ENCODE peak calls at places on chromosomes 2 and 18, in five cellular contexts. One of them, this sample, is unnamed.

GRCh38 chr2:74556159-74556558 is 1.6 kb downstream of the DOK1 start:
- DNase-seq in HCT116: no peak
- DNase-seq in upper lobe of right lung: no peak
- DNase-seq in CD8-positive, alpha-beta T cell: no peak
- DNase-seq in heart left ventricle: no peak
- DNase-seq in this sample: no peak

GRCh38 chr2:72864500-72864899 is 22.7 kb upstream of the SPR start:
- DNase-seq in HCT116: no peak
- DNase-seq in upper lobe of right lung: no peak
- DNase-seq in CD8-positive, alpha-beta T cell: no peak
- DNase-seq in heart left ventricle: no peak
- DNase-seq in this sample: peak

GRCh38 chr2:78940998-78941397 is 84.5 kb upstream of the REG3G start:
- DNase-seq in HCT116: no peak
- DNase-seq in upper lobe of right lung: no peak
- DNase-seq in CD8-positive, alpha-beta T cell: no peak
- DNase-seq in heart left ventricle: no peak
- DNase-seq in this sample: no peak

GRCh38 chr2:125227843-125228392 is 1202.8 kb downstream of the CNTNAP5 start:
- DNase-seq in HCT116: no peak
- DNase-seq in upper lobe of right lung: no peak
- DNase-seq in CD8-positive, alpha-beta T cell: no peak
- DNase-seq in heart left ventricle: no peak
- DNase-seq in this sample: no peak

GRCh38 chr2:179302764-179303561 is 38.3 kb upstream of the SESTD1 start:
- DNase-seq in HCT116: no peak
- DNase-seq in upper lobe of right lung: no peak
- DNase-seq in CD8-positive, alpha-beta T cell: no peak
- DNase-seq in heart left ventricle: no peak
- DNase-seq in this sample: no peak

GRCh38 chr2:199869653-199870052 is 18.7 kb upstream of the FTCDNL1 start:
- DNase-seq in HCT116: no peak
- DNase-seq in upper lobe of right lung: no peak
- DNase-seq in CD8-positive, alpha-beta T cell: no peak
- DNase-seq in heart left ventricle: no peak
- DNase-seq in this sample: no peak

GRCh38 chr2:30287190-30287589 is 55.9 kb downstream of the LBH start:
- DNase-seq in HCT116: no peak
- DNase-seq in upper lobe of right lung: no peak
- DNase-seq in CD8-positive, alpha-beta T cell: no peak
- DNase-seq in heart left ventricle: no peak
- DNase-seq in this sample: no peak

GRCh38 chr2:130790808-130791616 is 35.7 kb downstream of the AMER3 start:
- DNase-seq in HCT116: no peak
- DNase-seq in upper lobe of right lung: no peak
- DNase-seq in CD8-positive, alpha-beta T cell: no peak
- DNase-seq in heart left ventricle: no peak
- DNase-seq in this sample: no peak

GRCh38 chr2:39099820-39100728 is 20.8 kb downstream of the SOS1 start:
- DNase-seq in HCT116: no peak
- DNase-seq in upper lobe of right lung: no peak
- DNase-seq in CD8-positive, alpha-beta T cell: no peak
- DNase-seq in heart left ventricle: no peak
- DNase-seq in this sample: no peak

GRCh38 chr18:59512025-59512710 is 153.1 kb upstream of the LMAN1 start:
- DNase-seq in HCT116: no peak
- DNase-seq in upper lobe of right lung: no peak
- DNase-seq in CD8-positive, alpha-beta T cell: no peak
- DNase-seq in heart left ventricle: no peak
- DNase-seq in this sample: no peak

GRCh38 chr2:38750011-38750792 is 959 bp downstream of the SRSF7 start:
- DNase-seq in HCT116: no peak
- DNase-seq in upper lobe of right lung: peak
- DNase-seq in CD8-positive, alpha-beta T cell: peak
- DNase-seq in heart left ventricle: peak
- DNase-seq in this sample: no peak

GRCh38 chr2:110735366-110735765 is 3.0 kb downstream of the ACOXL start:
- DNase-seq in HCT116: no peak
- DNase-seq in upper lobe of right lung: peak
- DNase-seq in CD8-positive, alpha-beta T cell: no peak
- DNase-seq in heart left ventricle: no peak
- DNase-seq in this sample: no peak

GRCh38 chr2:8242734-8243133 is 439.1 kb upstream of the ID2 start:
- DNase-seq in HCT116: no peak
- DNase-seq in upper lobe of right lung: no peak
- DNase-seq in CD8-positive, alpha-beta T cell: no peak
- DNase-seq in heart left ventricle: no peak
- DNase-seq in this sample: no peak

GRCh38 chr2:111055735-111056134 is 65.0 kb upstream of the BCL2L11 start:
- DNase-seq in HCT116: no peak
- DNase-seq in upper lobe of right lung: no peak
- DNase-seq in CD8-positive, alpha-beta T cell: no peak
- DNase-seq in heart left ventricle: no peak
- DNase-seq in this sample: no peak

GRCh38 chr18:63238711-63239110 is 80.9 kb downstream of the BCL2 start:
- DNase-seq in HCT116: no peak
- DNase-seq in upper lobe of right lung: no peak
- DNase-seq in CD8-positive, alpha-beta T cell: no peak
- DNase-seq in heart left ventricle: no peak
- DNase-seq in this sample: no peak

GRCh38 chr18:55421612-55422381 is 166.2 kb downstream of the TCF4 start:
- DNase-seq in HCT116: no peak
- DNase-seq in upper lobe of right lung: no peak
- DNase-seq in CD8-positive, alpha-beta T cell: no peak
- DNase-seq in heart left ventricle: no peak
- DNase-seq in this sample: no peak

GRCh38 chr18:24731981-24732380 is 271.5 kb downstream of the HRH4 start:
- DNase-seq in HCT116: no peak
- DNase-seq in upper lobe of right lung: no peak
- DNase-seq in CD8-positive, alpha-beta T cell: no peak
- DNase-seq in heart left ventricle: no peak
- DNase-seq in this sample: no peak

GRCh38 chr2:55620123-55620779 is 2.8 kb upstream of the PPP4R3B start:
- DNase-seq in HCT116: no peak
- DNase-seq in upper lobe of right lung: no peak
- DNase-seq in CD8-positive, alpha-beta T cell: no peak
- DNase-seq in heart left ventricle: no peak
- DNase-seq in this sample: no peak

GRCh38 chr18:12369211-12369610 is 7.8 kb downstream of the AFG3L2 start:
- DNase-seq in HCT116: no peak
- DNase-seq in upper lobe of right lung: no peak
- DNase-seq in CD8-positive, alpha-beta T cell: no peak
- DNase-seq in heart left ventricle: no peak
- DNase-seq in this sample: no peak

GRCh38 chr18:75128911-75129716 is 79.8 kb downstream of the PTGR3 start:
- DNase-seq in HCT116: no peak
- DNase-seq in upper lobe of right lung: peak
- DNase-seq in CD8-positive, alpha-beta T cell: peak
- DNase-seq in heart left ventricle: no peak
- DNase-seq in this sample: no peak

GRCh38 chr2:240624950-240625621 is at the start of gene GPR35:
- DNase-seq in HCT116: no peak
- DNase-seq in upper lobe of right lung: peak
- DNase-seq in CD8-positive, alpha-beta T cell: peak
- DNase-seq in heart left ventricle: no peak
- DNase-seq in this sample: peak

GRCh38 chr2:177553176-177553909 is 160.8 kb downstream of the AGPS start:
- DNase-seq in HCT116: no peak
- DNase-seq in upper lobe of right lung: no peak
- DNase-seq in CD8-positive, alpha-beta T cell: no peak
- DNase-seq in heart left ventricle: no peak
- DNase-seq in this sample: peak

GRCh38 chr2:177559638-177560037 is 167.1 kb downstream of the AGPS start:
- DNase-seq in HCT116: no peak
- DNase-seq in upper lobe of right lung: no peak
- DNase-seq in CD8-positive, alpha-beta T cell: no peak
- DNase-seq in heart left ventricle: no peak
- DNase-seq in this sample: no peak

GRCh38 chr2:177557794-177558193 is 165.2 kb downstream of the AGPS start:
- DNase-seq in HCT116: no peak
- DNase-seq in upper lobe of right lung: no peak
- DNase-seq in CD8-positive, alpha-beta T cell: no peak
- DNase-seq in heart left ventricle: no peak
- DNase-seq in this sample: no peak

GRCh38 chr2:177554365-177554764 is 161.8 kb downstream of the AGPS start:
- DNase-seq in HCT116: no peak
- DNase-seq in upper lobe of right lung: no peak
- DNase-seq in CD8-positive, alpha-beta T cell: no peak
- DNase-seq in heart left ventricle: no peak
- DNase-seq in this sample: no peak

DNA sequence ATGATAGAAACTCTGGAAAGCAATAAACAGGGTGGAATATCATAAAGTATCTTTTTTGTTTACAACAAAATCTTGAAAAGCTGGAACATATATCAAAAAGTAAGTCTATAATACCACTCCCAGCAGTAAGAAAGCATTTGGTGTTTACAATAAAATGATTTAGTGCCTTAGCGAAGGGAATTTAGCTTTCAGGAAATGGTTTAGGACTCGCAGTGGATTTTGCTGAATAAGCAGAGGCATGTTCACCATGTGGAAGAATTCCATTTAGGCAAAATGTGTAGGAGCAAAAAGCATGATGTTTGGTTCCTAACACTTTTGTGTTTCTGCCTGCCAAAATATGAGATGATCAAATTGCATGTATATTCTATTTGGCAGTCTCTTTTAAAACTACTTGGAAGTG is 163.6 kb downstream of the AGPS start:
- DNase-seq in HCT116: no peak
- DNase-seq in upper lobe of right lung: no peak
- DNase-seq in CD8-positive, alpha-beta T cell: no peak
- DNase-seq in heart left ventricle: no peak
- DNase-seq in this sample: no peak
- H3K4me3 ChIP-seq in HCT116: no peak
- H3K4me3 ChIP-seq in upper lobe of right lung: no peak
- H3K4me3 ChIP-seq in CD8-positive, alpha-beta T cell: no peak
- H3K4me3 ChIP-seq in heart left ventricle: no peak
- H3K4me3 ChIP-seq in this sample: no peak

GRCh38 chr2:19748073-19748375 is 153.8 kb downstream of the TTC32 start:
- DNase-seq in HCT116: no peak
- DNase-seq in upper lobe of right lung: no peak
- DNase-seq in CD8-positive, alpha-beta T cell: no peak
- DNase-seq in heart left ventricle: no peak
- DNase-seq in this sample: no peak

GRCh38 chr2:19747310-19748072 is 154.3 kb downstream of the TTC32 start:
- DNase-seq in HCT116: no peak
- DNase-seq in upper lobe of right lung: no peak
- DNase-seq in CD8-positive, alpha-beta T cell: no peak
- DNase-seq in heart left ventricle: no peak
- DNase-seq in this sample: no peak

GRCh38 chr2:19745318-19746136 is 156.3 kb downstream of the TTC32 start:
- DNase-seq in HCT116: no peak
- DNase-seq in upper lobe of right lung: no peak
- DNase-seq in CD8-positive, alpha-beta T cell: no peak
- DNase-seq in heart left ventricle: no peak
- DNase-seq in this sample: no peak

GRCh38 chr2:19746137-19746585 is 155.6 kb downstream of the TTC32 start:
- DNase-seq in HCT116: no peak
- DNase-seq in upper lobe of right lung: no peak
- DNase-seq in CD8-positive, alpha-beta T cell: no peak
- DNase-seq in heart left ventricle: no peak
- DNase-seq in this sample: no peak

DNA sequence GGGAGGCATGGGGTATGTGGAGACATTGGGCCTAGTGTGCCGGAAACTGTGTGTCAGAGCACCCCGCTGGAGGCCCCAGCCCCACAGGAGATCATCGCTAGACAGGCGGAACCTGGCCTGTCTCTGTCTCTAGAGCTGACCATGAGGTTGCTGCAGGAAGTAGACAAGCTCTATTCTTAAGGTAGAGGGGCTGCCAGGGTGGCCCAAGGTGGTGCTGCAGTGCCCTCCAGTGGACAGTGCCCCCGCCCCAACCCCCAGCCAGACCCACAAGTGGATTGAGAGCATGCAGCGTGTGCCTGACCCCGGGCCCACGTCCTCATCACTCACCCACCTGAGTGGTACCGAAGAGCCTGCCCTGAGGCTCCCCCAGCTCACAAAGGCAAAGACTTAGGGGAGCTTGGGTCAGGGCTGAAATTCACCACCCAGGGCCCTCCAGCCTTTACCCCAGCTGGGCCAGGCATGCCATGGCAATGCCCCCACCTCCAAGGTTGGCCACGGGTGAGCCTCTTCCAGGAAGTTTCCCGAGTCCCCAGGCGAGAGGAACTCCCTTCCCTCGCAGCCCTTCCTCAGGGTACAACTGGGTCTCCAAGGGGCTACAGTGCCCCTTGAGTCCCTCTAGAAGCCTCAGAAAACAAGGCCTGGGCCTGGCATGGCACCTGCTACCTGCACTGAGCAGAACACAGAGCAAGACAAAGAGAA is 155.0 kb downstream of the TTC32 start:
- DNase-seq in HCT116: no peak
- DNase-seq in upper lobe of right lung: no peak
- DNase-seq in CD8-positive, alpha-beta T cell: no peak
- DNase-seq in heart left ventricle: no peak
- DNase-seq in this sample: no peak
- TF ChIP-seq CTCF in HCT116: peak
- TF ChIP-seq CTCF in upper lobe of right lung: no peak
- TF ChIP-seq CTCF in CD8-positive, alpha-beta T cell: no peak
- TF ChIP-seq CTCF in heart left ventricle: no peak
- TF ChIP-seq CTCF in this sample: peak

DNA sequence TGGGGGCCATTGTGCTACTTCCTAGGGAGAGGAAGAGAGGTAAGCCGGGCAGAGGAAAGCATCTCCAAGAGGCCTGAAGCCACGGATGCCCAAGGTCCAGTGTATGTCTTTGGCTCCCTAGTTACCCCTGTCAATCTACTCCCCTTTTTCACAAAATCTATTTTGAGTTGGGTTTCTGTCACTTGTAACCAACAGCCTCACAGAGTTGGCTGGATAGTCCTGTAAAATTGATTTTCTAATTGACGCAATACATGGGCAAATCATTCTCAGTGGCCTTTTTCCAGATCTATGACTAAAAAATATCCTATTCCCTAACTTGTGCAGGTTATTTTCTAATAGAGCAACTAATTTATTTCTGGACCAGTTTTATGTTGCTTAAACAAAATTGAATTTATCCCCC is 168.4 kb downstream of the IRS1 start:
- DNase-seq in HCT116: no peak
- DNase-seq in upper lobe of right lung: no peak
- DNase-seq in CD8-positive, alpha-beta T cell: no peak
- DNase-seq in heart left ventricle: no peak
- DNase-seq in this sample: no peak
- H3K27ac ChIP-seq in HCT116: peak
- H3K27ac ChIP-seq in upper lobe of right lung: no peak
- H3K27ac ChIP-seq in CD8-positive, alpha-beta T cell: no peak
- H3K27ac ChIP-seq in heart left ventricle: peak
- H3K27ac ChIP-seq in this sample: no peak

GRCh38 chr2:237701033-237701858 is 73.9 kb downstream of the LRRFIP1 start:
- DNase-seq in HCT116: no peak
- DNase-seq in upper lobe of right lung: peak
- DNase-seq in CD8-positive, alpha-beta T cell: no peak
- DNase-seq in heart left ventricle: no peak
- DNase-seq in this sample: no peak

GRCh38 chr2:237702439-237703397 is 75.3 kb downstream of the LRRFIP1 start:
- DNase-seq in HCT116: no peak
- DNase-seq in upper lobe of right lung: no peak
- DNase-seq in CD8-positive, alpha-beta T cell: no peak
- DNase-seq in heart left ventricle: peak
- DNase-seq in this sample: peak

GRCh38 chr2:237699870-237700582 is 72.6 kb downstream of the LRRFIP1 start:
- DNase-seq in HCT116: no peak
- DNase-seq in upper lobe of right lung: peak
- DNase-seq in CD8-positive, alpha-beta T cell: no peak
- DNase-seq in heart left ventricle: no peak
- DNase-seq in this sample: no peak

GRCh38 chr2:237701859-237702370 is 74.5 kb downstream of the LRRFIP1 start:
- DNase-seq in HCT116: no peak
- DNase-seq in upper lobe of right lung: no peak
- DNase-seq in CD8-positive, alpha-beta T cell: no peak
- DNase-seq in heart left ventricle: no peak
- DNase-seq in this sample: no peak

GRCh38 chr2:237700583-237701032 is 73.2 kb downstream of the LRRFIP1 start:
- DNase-seq in HCT116: no peak
- DNase-seq in upper lobe of right lung: peak
- DNase-seq in CD8-positive, alpha-beta T cell: no peak
- DNase-seq in heart left ventricle: peak
- DNase-seq in this sample: peak
- H3K4me3 ChIP-seq in HCT116: no peak
- H3K4me3 ChIP-seq in upper lobe of right lung: peak
- H3K4me3 ChIP-seq in CD8-positive, alpha-beta T cell: no peak
- H3K4me3 ChIP-seq in heart left ventricle: no peak
- H3K4me3 ChIP-seq in this sample: no peak

This sample was measured in brain microvascular endothelial cell.